ENCODE peak calls at places on chromosome 12, in six cellular contexts. One of them, this sample, is unnamed. For H3K4me1, the result is how much of the 10 kb centered on the place peaks cover.

GRCh38 chr12:3222935-3223334 is 145.8 kb downstream of the TSPAN9 start:
- DNase-seq in hepatocyte: no peak
- DNase-seq in H1: no peak
- DNase-seq in aorta: no peak
- DNase-seq in small intestine: no peak
- DNase-seq in RWPE2: no peak
- DNase-seq in this sample: no peak

GRCh38 chr12:3520168-3520567 is 29.2 kb downstream of the PRMT8 start:
- DNase-seq in RWPE2: no peak
- DNase-seq in aorta: no peak
- DNase-seq in hepatocyte: no peak
- DNase-seq in H1: no peak
- DNase-seq in small intestine: peak
- DNase-seq in this sample: no peak

GRCh38 chr12:87157791-87158190 is 871.4 kb downstream of the C12orf50 start:
- DNase-seq in RWPE2: peak
- DNase-seq in hepatocyte: peak
- DNase-seq in H1: no peak
- DNase-seq in aorta: peak
- DNase-seq in small intestine: no peak
- DNase-seq in this sample: no peak

GRCh38 chr12:120713861-120714482 is 3.7 kb downstream of the UNC119B start:
- DNase-seq in H1: peak
- DNase-seq in small intestine: peak
- DNase-seq in hepatocyte: peak
- DNase-seq in RWPE2: no peak
- DNase-seq in aorta: no peak
- DNase-seq in this sample: peak

GRCh38 chr12:25734529-25735180 is 181.6 kb upstream of the LMNTD1 start:
- DNase-seq in RWPE2: no peak
- DNase-seq in H1: no peak
- DNase-seq in hepatocyte: no peak
- DNase-seq in small intestine: no peak
- DNase-seq in aorta: no peak
- DNase-seq in this sample: no peak

GRCh38 chr12:2845280-2845679 is 10.4 kb upstream of the NRIP2 start:
- DNase-seq in aorta: no peak
- DNase-seq in RWPE2: no peak
- DNase-seq in H1: no peak
- DNase-seq in hepatocyte: no peak
- DNase-seq in small intestine: no peak
- DNase-seq in this sample: no peak

GRCh38 chr12:102301547-102301946 is 103.9 kb upstream of the PMCH start:
- DNase-seq in H1: no peak
- DNase-seq in small intestine: no peak
- DNase-seq in aorta: no peak
- DNase-seq in hepatocyte: no peak
- DNase-seq in RWPE2: no peak
- DNase-seq in this sample: no peak

GRCh38 chr12:95877622-95878021 is 18.9 kb downstream of the SNRPF start:
- DNase-seq in aorta: no peak
- DNase-seq in RWPE2: no peak
- DNase-seq in H1: no peak
- DNase-seq in hepatocyte: no peak
- DNase-seq in small intestine: no peak
- DNase-seq in this sample: no peak

GRCh38 chr12:132390287-132391076 is 61.1 kb upstream of the GALNT9 start:
- DNase-seq in small intestine: no peak
- DNase-seq in H1: no peak
- DNase-seq in aorta: no peak
- DNase-seq in RWPE2: peak
- DNase-seq in hepatocyte: no peak
- DNase-seq in this sample: no peak

GRCh38 chr12:53205747-53206146 is 1.3 kb downstream of the ITGB7 start:
- DNase-seq in H1: no peak
- DNase-seq in small intestine: peak
- DNase-seq in aorta: peak
- DNase-seq in RWPE2: no peak
- DNase-seq in hepatocyte: no peak
- DNase-seq in this sample: no peak

GRCh38 chr12:57444744-57445143 is 10.2 kb downstream of the INHBC start:
- DNase-seq in small intestine: no peak
- DNase-seq in H1: no peak
- DNase-seq in hepatocyte: no peak
- DNase-seq in RWPE2: no peak
- DNase-seq in aorta: peak
- DNase-seq in this sample: no peak

GRCh38 chr12:33439587-33440011 is at the start of gene SYT10:
- DNase-seq in aorta: peak
- DNase-seq in small intestine: peak
- DNase-seq in RWPE2: peak
- DNase-seq in H1: no peak
- DNase-seq in hepatocyte: peak
- DNase-seq in this sample: no peak

GRCh38 chr12:126567016-126567415 is 1501.8 kb downstream of the AACS start:
- DNase-seq in small intestine: no peak
- DNase-seq in aorta: no peak
- DNase-seq in H1: no peak
- DNase-seq in hepatocyte: no peak
- DNase-seq in RWPE2: no peak
- DNase-seq in this sample: no peak

GRCh38 chr12:132342322-132342721 is 12.9 kb upstream of the GALNT9 start:
- DNase-seq in aorta: no peak
- DNase-seq in H1: peak
- DNase-seq in RWPE2: no peak
- DNase-seq in small intestine: no peak
- DNase-seq in hepatocyte: no peak
- DNase-seq in this sample: no peak

GRCh38 chr12:39619660-39620433 is at the start of gene ABCD2:
- DNase-seq in RWPE2: no peak
- DNase-seq in H1: peak
- DNase-seq in small intestine: peak
- DNase-seq in hepatocyte: peak
- DNase-seq in aorta: peak
- DNase-seq in this sample: peak

GRCh38 chr12:107411792-107412535 is 273.6 kb upstream of the PWP1 start:
- DNase-seq in RWPE2: peak
- DNase-seq in aorta: no peak
- DNase-seq in H1: no peak
- DNase-seq in small intestine: no peak
- DNase-seq in hepatocyte: peak
- DNase-seq in this sample: no peak

GRCh38 chr12:57008113-57008687 is 1.9 kb upstream of the ZBTB39 start:
- DNase-seq in H1: no peak
- DNase-seq in hepatocyte: peak
- DNase-seq in aorta: no peak
- DNase-seq in RWPE2: no peak
- DNase-seq in small intestine: peak
- DNase-seq in this sample: no peak

GRCh38 chr12:124952295-124952694 is 36.6 kb downstream of the DHX37 start:
- DNase-seq in small intestine: no peak
- DNase-seq in hepatocyte: no peak
- DNase-seq in RWPE2: no peak
- DNase-seq in aorta: no peak
- DNase-seq in H1: no peak
- DNase-seq in this sample: no peak

GRCh38 chr12:131775124-131775903 is 52.9 kb upstream of the MMP17 start:
- DNase-seq in hepatocyte: no peak
- DNase-seq in aorta: no peak
- DNase-seq in RWPE2: no peak
- DNase-seq in H1: no peak
- DNase-seq in small intestine: no peak
- DNase-seq in this sample: no peak

GRCh38 chr12:128859311-128859710 is 6.0 kb downstream of the GLT1D1 start:
- DNase-seq in RWPE2: no peak
- DNase-seq in H1: no peak
- DNase-seq in small intestine: no peak
- DNase-seq in hepatocyte: no peak
- DNase-seq in aorta: no peak
- DNase-seq in this sample: no peak

GRCh38 chr12:71472441-71472911 is 32.9 kb downstream of the LGR5 start:
- DNase-seq in hepatocyte: no peak
- DNase-seq in aorta: no peak
- DNase-seq in H1: no peak
- DNase-seq in small intestine: no peak
- DNase-seq in RWPE2: no peak
- DNase-seq in this sample: no peak

GRCh38 chr12:1907652-1908611 is 10.5 kb downstream of the CACNA2D4 start:
- DNase-seq in RWPE2: peak
- DNase-seq in H1: peak
- DNase-seq in aorta: peak
- DNase-seq in small intestine: peak
- DNase-seq in hepatocyte: peak
- DNase-seq in this sample: no peak

GRCh38 chr12:10967409-10967808 is 19.3 kb downstream of the TAS2R50 start:
- DNase-seq in aorta: no peak
- DNase-seq in RWPE2: no peak
- DNase-seq in H1: no peak
- DNase-seq in small intestine: no peak
- DNase-seq in hepatocyte: no peak
- DNase-seq in this sample: no peak

GRCh38 chr12:1047898-1048660 is 57.1 kb downstream of the ERC1 start:
- DNase-seq in small intestine: no peak
- DNase-seq in hepatocyte: no peak
- DNase-seq in H1: no peak
- DNase-seq in RWPE2: no peak
- DNase-seq in aorta: no peak
- DNase-seq in this sample: no peak

GRCh38 chr12:40692617-40693502 is 621 bp downstream of the CNTN1 start:
- DNase-seq in H1: peak
- DNase-seq in aorta: peak
- DNase-seq in hepatocyte: peak
- DNase-seq in small intestine: no peak
- DNase-seq in RWPE2: peak
- DNase-seq in this sample: peak

GRCh38 chr12:3055712-3056467 is 21.3 kb upstream of the TSPAN9 start:
- DNase-seq in hepatocyte: no peak
- DNase-seq in small intestine: no peak
- DNase-seq in RWPE2: no peak
- DNase-seq in H1: no peak
- DNase-seq in aorta: no peak
- DNase-seq in this sample: no peak

GRCh38 chr12:52170827-52171226 is 21.0 kb downstream of the KRT80 start:
- DNase-seq in hepatocyte: no peak
- DNase-seq in small intestine: no peak
- DNase-seq in RWPE2: no peak
- DNase-seq in H1: no peak
- DNase-seq in aorta: no peak
- DNase-seq in this sample: no peak

GRCh38 chr12:12172106-12172511 is 94.7 kb downstream of the LRP6 start:
- DNase-seq in H1: no peak
- DNase-seq in RWPE2: no peak
- DNase-seq in small intestine: no peak
- DNase-seq in hepatocyte: peak
- DNase-seq in aorta: no peak
- DNase-seq in this sample: no peak

GRCh38 chr12:123453165-123453564 is 4.8 kb upstream of the SNRNP35 start:
- DNase-seq in aorta: no peak
- DNase-seq in H1: no peak
- DNase-seq in RWPE2: no peak
- DNase-seq in small intestine: no peak
- DNase-seq in hepatocyte: no peak
- DNase-seq in this sample: no peak

GRCh38 chr12:50084775-50085614 is at the start of gene SMARCD1:
- DNase-seq in hepatocyte: peak
- DNase-seq in H1: peak
- DNase-seq in aorta: peak
- DNase-seq in RWPE2: peak
- DNase-seq in small intestine: peak
- DNase-seq in this sample: peak

GRCh38 chr12:14643247-14643646 is 53.2 kb downstream of the GUCY2C start:
- DNase-seq in aorta: no peak
- DNase-seq in RWPE2: no peak
- DNase-seq in hepatocyte: no peak
- DNase-seq in H1: no peak
- DNase-seq in small intestine: peak
- DNase-seq in this sample: no peak

GRCh38 chr12:46214668-46215429 is 54.0 kb downstream of the SLC38A1 start:
- DNase-seq in hepatocyte: no peak
- DNase-seq in H1: no peak
- DNase-seq in RWPE2: no peak
- DNase-seq in small intestine: peak
- DNase-seq in aorta: no peak
- DNase-seq in this sample: no peak
- H3K4me3 ChIP-seq in hepatocyte: no peak
- H3K4me3 ChIP-seq in H1: no peak
- H3K4me3 ChIP-seq in RWPE2: no peak
- H3K4me3 ChIP-seq in small intestine: no peak
- H3K4me3 ChIP-seq in aorta: no peak
- H3K4me3 ChIP-seq in this sample: no peak

DNA sequence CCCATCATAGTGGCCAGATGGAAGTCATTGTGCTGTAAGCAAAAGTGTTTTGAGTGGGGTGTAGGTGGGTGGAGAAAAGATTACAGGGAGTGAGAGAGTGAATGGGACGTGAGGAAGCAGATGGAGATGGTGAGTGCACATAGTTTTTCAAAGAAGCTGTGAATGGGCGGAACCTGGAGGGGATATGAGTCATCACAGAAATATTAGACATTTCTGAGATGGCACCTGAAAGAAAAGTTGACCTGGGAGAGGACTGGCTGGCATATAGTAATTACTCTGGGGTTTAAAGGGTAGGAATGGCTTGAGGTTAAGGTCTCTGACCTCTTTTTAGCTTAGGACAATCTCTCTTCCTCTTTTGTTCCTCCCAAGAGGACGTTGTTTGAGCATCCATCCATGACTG is 50.5 kb downstream of the ANO4 start:
- DNase-seq in RWPE2: no peak
- DNase-seq in aorta: no peak
- DNase-seq in H1: no peak
- DNase-seq in hepatocyte: no peak
- DNase-seq in small intestine: no peak
- DNase-seq in this sample: no peak
- H3K4me1 ChIP-seq in RWPE2: under half
- H3K4me1 ChIP-seq in aorta: under half
- H3K4me1 ChIP-seq in H1: under half
- H3K4me1 ChIP-seq in hepatocyte: under half
- H3K4me1 ChIP-seq in small intestine: under half
- H3K4me1 ChIP-seq in this sample: under half

GRCh38 chr12:59005195-59005961 is 85.1 kb upstream of the LRIG3 start:
- DNase-seq in hepatocyte: peak
- DNase-seq in aorta: no peak
- DNase-seq in RWPE2: no peak
- DNase-seq in small intestine: no peak
- DNase-seq in H1: no peak
- DNase-seq in this sample: no peak
- H3K27ac ChIP-seq in hepatocyte: peak
- H3K27ac ChIP-seq in aorta: no peak
- H3K27ac ChIP-seq in RWPE2: no peak
- H3K27ac ChIP-seq in small intestine: no peak
- H3K27ac ChIP-seq in H1: no peak
- H3K27ac ChIP-seq in this sample: peak

DNA sequence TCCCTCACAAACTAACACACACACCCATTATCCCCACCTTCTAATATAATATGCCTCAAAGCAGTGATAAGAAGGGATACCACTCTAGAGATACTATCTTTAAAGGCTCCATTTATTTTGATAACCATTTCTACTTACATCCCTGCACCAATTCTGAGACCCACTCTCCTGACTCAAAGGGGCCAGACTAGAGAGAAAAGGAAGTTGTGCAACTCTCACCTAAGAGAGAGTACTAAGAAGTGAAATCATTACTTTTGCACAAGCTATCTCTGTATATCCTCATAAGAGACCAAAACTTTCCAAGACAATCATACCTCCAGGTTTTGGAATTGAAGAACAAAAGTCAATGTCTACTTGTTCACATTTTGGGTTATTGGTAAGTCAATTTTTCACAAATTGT is 45.4 kb upstream of the USP15 start:
- DNase-seq in small intestine: no peak
- DNase-seq in H1: no peak
- DNase-seq in aorta: no peak
- DNase-seq in hepatocyte: no peak
- DNase-seq in RWPE2: no peak
- DNase-seq in this sample: no peak
- H3K4me3 ChIP-seq in small intestine: no peak
- H3K4me3 ChIP-seq in H1: no peak
- H3K4me3 ChIP-seq in aorta: no peak
- H3K4me3 ChIP-seq in hepatocyte: no peak
- H3K4me3 ChIP-seq in RWPE2: no peak
- H3K4me3 ChIP-seq in this sample: no peak